ENCODE peak calls at places on chromosomes 2 and 18, in four cellular contexts. T, K, M and D are unnamed samples.

GRCh38 chr2:160994141-160995002 is 165.9 kb upstream of the TANK start:
- DNase-seq in K (peak), M (no peak), T (peak), D (peak)

GRCh38 chr18:42915240-42915791 is 200.2 kb downstream of the RIT2 start:
- DNase-seq in M (no peak), K (no peak), T (no peak), D (no peak)

GRCh38 chr2:56148825-56149224 is 35.0 kb upstream of the CCDC85A start:
- DNase-seq in K (no peak), M (no peak), T (no peak), D (no peak)

GRCh38 chr2:128090575-128090908 is 458 bp upstream of the UGGT1 start:
- DNase-seq in T (no peak), K (no peak), M (no peak), D (no peak)

GRCh38 chr2:152409691-152410597 is 75.0 kb downstream of the FMNL2 start:
- DNase-seq in M (no peak), K (no peak), T (no peak), D (no peak)

GRCh38 chr18:7921938-7922587 is 354.9 kb downstream of the PTPRM start:
- DNase-seq in M (no peak), K (no peak), T (no peak), D (no peak)

GRCh38 chr18:79366177-79367094 is 29.3 kb upstream of the NFATC1 start:
- DNase-seq in K (no peak), T (no peak), M (peak), D (no peak)

GRCh38 chr18:80147037-80147417 is 38.0 kb downstream of the ADNP2 start:
- DNase-seq in T (no peak), M (no peak), K (no peak), D (no peak)

GRCh38 chr2:1487758-1488715 is 74.8 kb downstream of the TPO start:
- DNase-seq in K (no peak), T (no peak), M (no peak), D (no peak)

GRCh38 chr2:60945341-60945740 is 64.0 kb downstream of the REL start:
- DNase-seq in K (no peak), M (no peak), T (no peak), D (no peak)

GRCh38 chr2:39718483-39718882 is 52.8 kb downstream of the TMEM178A start:
- DNase-seq in T (no peak), M (no peak), K (no peak), D (no peak)

GRCh38 chr2:120341977-120342376 is 4.0 kb upstream of the INHBB start:
- DNase-seq in T (no peak), K (no peak), M (no peak), D (no peak)

GRCh38 chr2:75640621-75641121 is 5.9 kb upstream of the MRPL19 start:
- DNase-seq in T (peak), M (no peak), K (peak), D (peak)

GRCh38 chr2:148513425-148513824 is 131.1 kb upstream of the EPC2 start:
- DNase-seq in M (no peak), T (no peak), K (no peak), D (no peak)

GRCh38 chr2:28356095-28356911 is 36.4 kb upstream of the FOSL2 start:
- DNase-seq in M (peak), T (peak), K (no peak), D (peak)

GRCh38 chr2:216372761-216373291 is 543 bp upstream of the MARCHF4 start:
- DNase-seq in T (no peak), K (no peak), M (peak), D (no peak)

GRCh38 chr2:160351978-160352377 is 141.6 kb downstream of the RBMS1 start:
- DNase-seq in M (no peak), T (no peak), K (no peak), D (no peak)

GRCh38 chr2:112887904-112888303 is 23.1 kb upstream of the IL37 start:
- DNase-seq in K (no peak), M (no peak), T (no peak), D (no peak)

GRCh38 chr2:26035110-26035728 is 1.3 kb downstream of the RAB10 start:
- DNase-seq in M (no peak), T (no peak), K (no peak), D (no peak)

GRCh38 chr2:148876190-148876588 is 1.2 kb downstream of the KIF5C start:
- DNase-seq in K (no peak), T (peak), M (no peak), D (no peak)

GRCh38 chr2:165161510-165161909 is 42.3 kb downstream of the SCN3A start:
- DNase-seq in M (peak), T (no peak), K (no peak), D (no peak)

DNA sequence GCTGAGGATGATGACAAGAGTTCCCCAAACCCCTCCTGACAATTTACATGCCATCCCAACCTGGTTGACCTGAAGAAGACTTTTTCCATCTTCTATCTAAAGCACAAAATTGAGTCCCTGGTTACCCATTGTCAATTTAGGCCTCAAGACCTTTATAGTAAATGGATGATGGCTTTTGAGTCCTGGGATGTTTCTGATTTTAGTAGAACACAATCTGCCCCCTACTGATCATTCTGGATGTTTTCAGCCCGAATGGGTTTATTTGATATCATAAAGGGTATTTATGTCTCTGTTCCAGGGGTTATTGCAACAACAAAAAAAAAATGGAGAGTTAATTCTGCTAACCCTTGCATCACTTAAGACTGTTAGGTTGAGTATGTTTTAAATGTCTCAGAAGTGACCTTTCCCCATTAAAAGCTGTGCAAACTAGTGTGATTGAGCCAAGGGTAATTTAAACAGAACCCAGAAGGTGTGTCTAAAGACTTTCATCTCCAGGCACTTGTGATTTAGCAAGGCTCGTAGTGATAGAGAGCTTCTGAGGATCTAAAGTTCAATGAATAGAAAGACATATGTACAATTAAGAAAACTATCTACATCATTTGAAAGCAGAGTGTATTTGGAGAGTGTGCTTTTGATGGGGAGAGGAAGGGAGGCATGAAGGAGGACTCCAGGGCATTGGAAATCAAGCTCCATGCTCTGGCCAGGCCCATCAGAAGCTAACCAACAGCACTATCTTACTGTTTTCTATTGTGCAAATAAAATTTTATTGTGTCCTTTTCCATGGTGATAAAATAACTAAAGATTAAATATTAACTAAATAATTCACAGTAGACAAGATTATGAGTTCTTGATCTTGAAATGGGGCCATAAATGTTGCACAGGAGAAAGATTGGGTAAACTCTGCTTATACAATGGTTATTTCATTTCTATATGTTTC is 96.6 kb upstream of the NOSTRIN start:
- DNase-seq in K (no peak), T (no peak), M (no peak), D (no peak)
- TF ChIP-seq CTCF in K (no peak), T (peak), M (peak), D (peak)

GRCh38 chr2:72826156-72826477 is 284 bp upstream of the EXOC6B start:
- DNase-seq in M (no peak), K (no peak), T (no peak), D (no peak)
- H3K4me3 ChIP-seq in M (no peak), K (peak), T (peak), D (peak)

GRCh38 chr18:40159141-40160017 is 1795.7 kb upstream of the PIK3C3 start:
- DNase-seq in M (no peak), T (no peak), K (no peak), D (peak)
- TF ChIP-seq CTCF in M (peak), T (peak), K (no peak), D (peak)

GRCh38 chr2:109031481-109032228 is 42.6 kb upstream of the EDAR start:
- DNase-seq in K (peak), M (no peak), T (peak), D (no peak)

GRCh38 chr2:109032229-109032800 is 43.3 kb upstream of the EDAR start:
- DNase-seq in K (peak), T (no peak), M (no peak), D (no peak)

GRCh38 chr2:109028738-109029443 is 39.9 kb upstream of the EDAR start:
- DNase-seq in T (no peak), M (no peak), K (no peak), D (no peak)

GRCh38 chr2:109029444-109030193 is 40.6 kb upstream of the EDAR start:
- DNase-seq in K (no peak), M (no peak), T (no peak), D (no peak)

GRCh38 chr2:109030870-109031480 is 42.0 kb upstream of the EDAR start:
- DNase-seq in M (no peak), K (peak), T (no peak), D (no peak)
- H3K4me3 ChIP-seq in M (peak), K (peak), T (peak), D (peak)

DNA sequence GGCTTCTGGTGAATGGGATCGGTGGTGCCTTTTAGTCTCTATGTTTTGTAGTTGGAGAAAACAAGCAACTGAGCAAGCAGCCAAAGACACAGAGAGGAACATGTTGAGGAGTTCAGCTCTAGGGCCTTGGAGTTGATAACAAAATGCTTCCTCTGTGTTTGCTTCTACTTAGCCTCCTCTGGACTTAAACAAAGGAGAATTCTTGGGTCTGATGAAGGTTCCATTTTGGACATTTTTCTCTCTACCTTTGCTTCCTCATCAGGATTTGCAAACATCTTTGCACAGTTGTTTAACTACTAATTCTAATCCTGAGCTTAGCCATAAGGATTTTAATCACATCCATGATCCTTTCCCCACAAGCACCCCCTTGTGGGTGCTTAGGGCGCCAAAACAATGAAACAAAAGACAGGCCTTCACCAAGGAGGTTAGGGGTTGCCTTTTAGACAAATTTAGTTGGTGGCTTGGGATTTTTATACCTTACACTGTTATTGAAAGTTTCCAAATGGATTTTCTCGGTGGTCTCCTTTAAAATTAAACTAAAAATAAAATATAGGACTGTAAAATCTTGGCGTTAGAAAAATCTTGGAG is 148.5 kb upstream of the SATB2 start:
- DNase-seq in K (no peak), T (no peak), M (no peak), D (peak)
- TF ChIP-seq CTCF in K (no peak), T (peak), M (no peak), D (peak)

GRCh38 chr2:173874003-173874898 is 90.9 kb downstream of the SP3 start:
- DNase-seq in M (no peak), K (no peak), T (no peak), D (no peak)
- H3K4me3 ChIP-seq in M (no peak), K (no peak), T (no peak), D (no peak)

GRCh38 chr2:15623481-15623796 is 31.8 kb downstream of the DDX1 start:
- DNase-seq in K (no peak), T (no peak), M (no peak), D (no peak)

GRCh38 chr2:15625344-15626036 is 33.8 kb downstream of the DDX1 start:
- DNase-seq in M (no peak), T (no peak), K (no peak), D (no peak)

GRCh38 chr2:15622614-15623480 is 31.2 kb downstream of the DDX1 start:
- DNase-seq in K (no peak), M (no peak), T (no peak), D (no peak)

GRCh38 chr2:15624903-15625302 is 33.2 kb downstream of the DDX1 start:
- DNase-seq in M (no peak), T (no peak), K (no peak), D (no peak)

GRCh38 chr2:15623898-15624541 is 32.4 kb downstream of the DDX1 start:
- DNase-seq in M (no peak), T (no peak), K (no peak), D (no peak)
- TF ChIP-seq CTCF in M (no peak), T (no peak), K (no peak), D (no peak)

GRCh38 chr2:11784747-11785610 is 38.5 kb downstream of the LPIN1 start:
- DNase-seq in M (no peak), T (peak), K (peak), D (no peak)
- H3K4me3 ChIP-seq in M (peak), T (peak), K (no peak), D (no peak)

DNA sequence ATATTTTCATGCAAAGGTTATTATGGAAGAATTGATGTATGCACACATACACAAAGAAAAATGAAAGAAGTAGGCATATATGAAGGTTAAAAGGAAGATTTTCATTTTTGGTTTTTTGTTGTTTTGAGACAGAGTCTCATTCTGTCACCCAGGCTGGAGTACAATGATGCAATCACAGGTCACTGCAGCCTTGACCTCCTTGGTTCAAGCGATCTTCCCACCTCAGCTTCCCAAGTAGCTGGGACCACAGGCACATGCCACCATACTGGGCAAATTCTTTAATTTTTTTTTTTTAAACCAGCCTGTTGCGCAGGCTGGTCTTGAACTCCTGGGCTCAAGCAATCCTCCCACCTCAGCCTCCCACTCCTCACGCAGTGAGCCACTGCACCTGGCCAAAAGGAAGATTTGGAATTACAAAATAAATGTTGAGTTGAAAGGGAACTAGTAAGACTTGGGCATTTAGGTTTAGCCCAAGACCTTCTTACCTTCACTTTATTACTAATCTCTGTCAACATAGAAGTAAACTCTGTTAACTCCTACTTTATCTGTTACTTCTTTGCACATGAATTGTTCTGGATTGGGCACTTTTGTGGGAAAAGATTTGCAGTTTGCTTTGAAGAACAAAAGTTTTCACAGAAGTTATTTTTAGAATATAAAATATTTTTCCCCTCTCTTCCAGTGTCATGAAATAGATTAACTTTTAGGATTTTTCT is 31.7 kb upstream of the NBEAL1 start:
- DNase-seq in M (no peak), T (no peak), K (no peak), D (no peak)
- TF ChIP-seq CTCF in M (no peak), T (no peak), K (no peak), D (no peak)